ENCODE peak calls at places on chromosomes 2 and 18, in seven cellular contexts. S, E, J, T, F, Q and G are unnamed samples.
A peak's percentile ranks its signal among the peaks of the same experiment; 100 is the strongest.

GRCh38 chr18:65527879-65528633 is 222.8 kb upstream of the CDH7 start:
- DNase-seq in S (no peak), E (no peak), J (no peak), T (no peak), F (no peak), Q (no peak), G (no peak)

GRCh38 chr18:5630766-5631413 is 87.1 kb upstream of the EPB41L3 start:
- DNase-seq in S (no peak), E (peak; percentile 29), J (no peak), T (no peak), F (no peak), Q (no peak), G (no peak)

GRCh38 chr2:112636605-112637288 is 9.0 kb upstream of the SLC20A1 start:
- DNase-seq in S (no peak), E (no peak), J (no peak), T (no peak), F (no peak), Q (no peak), G (no peak)

GRCh38 chr18:80109676-80110078 is 615 bp downstream of the ADNP2 start:
- DNase-seq in S (peak; percentile 70), E (peak; percentile 91), J (peak; percentile 31), T (no peak), F (no peak), Q (peak; percentile 39), G (peak; percentile 75)

GRCh38 chr18:48164096-48164475 is 233.6 kb upstream of the SMAD2 start:
- DNase-seq in S (no peak), E (no peak), J (no peak), T (no peak), F (no peak), Q (no peak), G (no peak)

GRCh38 chr2:85680707-85681353 is 12.8 kb upstream of the SFTPB start:
- DNase-seq in S (peak; percentile 12), E (no peak), J (no peak), T (no peak), F (no peak), Q (no peak), G (no peak)

GRCh38 chr18:79927597-79928562 is 23.6 kb downstream of the SLC66A2 start:
- DNase-seq in S (peak; percentile 13), E (no peak), J (no peak), T (peak; percentile 40), F (no peak), Q (no peak), G (peak; percentile 59)

GRCh38 chr2:195575879-195576391 is 81.1 kb upstream of the SLC39A10 start:
- DNase-seq in S (no peak), E (no peak), J (peak; percentile 92), T (no peak), F (peak; percentile 27), Q (peak; percentile 92), G (peak; percentile 16)

GRCh38 chr18:62991959-62992358 is 276.6 kb downstream of the PHLPP1 start:
- DNase-seq in S (peak; percentile 65), E (peak; percentile 79), J (no peak), T (no peak), F (no peak), Q (no peak), G (no peak)

GRCh38 chr18:42274488-42275137 is 319.6 kb downstream of the PIK3C3 start:
- DNase-seq in S (no peak), E (no peak), J (peak; percentile 10), T (no peak), F (peak; percentile 62), Q (peak; percentile 64), G (peak; percentile 23)

GRCh38 chr2:106070181-106070580 is 123.9 kb downstream of the UXS1 start:
- DNase-seq in S (no peak), E (no peak), J (no peak), T (no peak), F (no peak), Q (no peak), G (no peak)
- H3K4me1 ChIP-seq in S (no peaks in the 10 kb centered on the region), E (peaks cover 11% of the 10 kb centered on the region), J (no peaks in the 10 kb centered on the region), T (no peaks in the 10 kb centered on the region), F (no peaks in the 10 kb centered on the region), Q (peaks cover 5% of the 10 kb centered on the region), G (no peaks in the 10 kb centered on the region)

GRCh38 chr2:74440378-74441110 is 1.2 kb downstream of the RTKN start:
- DNase-seq in S (peak; percentile 82), E (peak; percentile 95), J (peak; percentile 81), T (peak; percentile 88), F (peak; percentile 95), Q (peak; percentile 90), G (peak; percentile 94)
- H3K4me3 ChIP-seq in S (peak overlapping the region; percentile 39), E (peak overlapping the region; percentile 42), J (peak overlapping the region; percentile 48), T (peak overlapping the region; percentile 67), F (peak overlapping the region; percentile 93), Q (peak overlapping the region; percentile 41), G (peak overlapping the region; percentile 77)

DNA sequence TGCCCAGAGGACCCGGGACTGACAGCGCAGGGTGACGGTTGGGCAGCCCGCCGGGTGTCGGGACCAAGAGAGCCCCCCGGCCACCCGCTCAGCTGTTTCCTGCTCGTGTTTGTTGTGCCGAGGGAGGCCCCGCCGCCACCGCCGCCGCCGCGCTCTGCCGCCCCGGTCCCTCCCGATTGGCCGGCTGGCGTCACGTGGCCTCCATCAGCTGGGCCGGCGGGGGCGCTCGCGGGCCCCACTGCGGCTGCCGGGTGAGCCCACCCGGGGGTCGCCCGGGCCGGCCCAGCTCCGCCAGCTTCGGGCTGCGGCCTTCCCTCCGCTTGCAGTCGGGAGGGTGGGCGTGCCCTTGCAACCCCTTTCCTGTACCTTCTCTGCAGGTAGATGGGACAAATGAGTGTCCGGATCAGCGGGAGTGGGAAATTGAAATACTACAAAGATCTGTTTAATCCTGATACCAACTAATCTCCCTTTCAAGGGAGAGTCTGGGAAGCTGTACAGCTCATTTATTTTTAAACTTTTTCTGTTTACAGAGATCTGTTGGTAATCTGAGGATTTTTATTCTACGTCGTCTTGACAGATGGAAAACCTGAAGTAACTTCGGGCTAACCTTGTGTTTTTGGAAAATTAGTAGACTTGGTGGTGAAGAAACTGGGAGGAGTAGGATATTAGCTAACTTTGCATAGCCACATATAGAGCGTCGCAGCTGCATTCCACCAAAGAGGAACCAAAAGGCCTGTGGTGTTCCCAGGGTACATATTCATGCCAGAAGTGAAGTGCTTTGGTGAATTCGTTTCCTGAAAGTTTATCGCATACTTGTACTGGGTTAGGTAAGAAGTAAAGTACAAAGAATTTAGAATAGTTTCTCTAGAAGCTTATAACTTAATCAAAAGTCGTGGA is 1.2 kb downstream of the YPEL5 start:
- DNase-seq in S (peak; percentile 85), E (peak; percentile 98), J (peak; percentile 40), T (peak; percentile 86), F (peak; percentile 44), Q (peak; percentile 73), G (peak; percentile 91)
- TF ChIP-seq CTCF in S (peak; percentile 57), E (peak; percentile 71), J (peak; percentile 64), T (peak; percentile 51), F (peak; percentile 65), Q (peak; percentile 36), G (peak; percentile 53)

GRCh38 chr2:68918497-68918896 is 34.2 kb downstream of the GKN2 start:
- DNase-seq in S (no peak), E (no peak), J (no peak), T (no peak), F (no peak), Q (peak; percentile 74), G (no peak)
- H3K4me1 ChIP-seq in S (no peaks in the 10 kb centered on the region), E (no peaks in the 10 kb centered on the region), J (peaks cover 3% of the 10 kb centered on the region), T (no peaks in the 10 kb centered on the region), F (peaks cover 9% of the 10 kb centered on the region), Q (no peaks in the 10 kb centered on the region), G (no peaks in the 10 kb centered on the region)